ENCODE peak calls at places on chromosomes 16 and 17, in five cellular contexts. T is A549, O is HFF-Myc, L is omental fat pad, K is tibial artery. C is an unnamed sample.

GRCh38 chr16:4313563-4314531 is 2.0 kb upstream of the GLIS2 start:
- DNase-seq in T (peak; percentile 95), O (no peak), L (no peak), K (no peak), C (peak; percentile 60)

GRCh38 chr17:51802544-51802943 is 356.0 kb downstream of the CA10 start:
- DNase-seq in T (no peak), O (no peak), L (no peak), K (no peak), C (no peak)

GRCh38 chr16:54594646-54595381 is 308.2 kb upstream of the IRX3 start:
- DNase-seq in T (no peak), O (no peak), L (no peak), K (no peak), C (no peak)

GRCh38 chr16:87552772-87553171 is 49.5 kb upstream of the JPH3 start:
- DNase-seq in T (no peak), O (no peak), L (no peak), K (no peak), C (no peak)

GRCh38 chr17:78979780-78980623 is at the start of gene LGALS3BP:
- DNase-seq in T (peak; percentile 45), O (peak; percentile 27), L (peak; percentile 44), K (no peak), C (no peak)

GRCh38 chr17:50099003-50099402 is 3.9 kb downstream of the PDK2 start:
- DNase-seq in T (no peak), O (no peak), L (no peak), K (no peak), C (no peak)

GRCh38 chr17:79702071-79702470 is 28.7 kb upstream of the ENPP7 start:
- DNase-seq in T (no peak), O (no peak), L (no peak), K (no peak), C (no peak)

GRCh38 chr16:65079549-65079948 is 42.3 kb downstream of the CDH11 start:
- DNase-seq in T (no peak), O (no peak), L (no peak), K (no peak), C (no peak)

GRCh38 chr17:33292184-33292980 is 713 bp downstream of the ASIC2 start:
- DNase-seq in T (peak; percentile 67), O (no peak), L (no peak), K (no peak), C (peak; percentile 34)

GRCh38 chr16:70298988-70299938 is at the start of gene DDX19B:
- DNase-seq in T (peak; percentile 79), O (peak; percentile 33), L (peak; percentile 53), K (peak; percentile 79), C (peak; percentile 46)

GRCh38 chr16:76484020-76484419 is 206.8 kb downstream of the CNTNAP4 start:
- DNase-seq in T (no peak), O (no peak), L (no peak), K (no peak), C (no peak)
- TF ChIP-seq CTCF in T (no peak), O (no peak), L (no peak), K (no peak), C (no peak)

DNA sequence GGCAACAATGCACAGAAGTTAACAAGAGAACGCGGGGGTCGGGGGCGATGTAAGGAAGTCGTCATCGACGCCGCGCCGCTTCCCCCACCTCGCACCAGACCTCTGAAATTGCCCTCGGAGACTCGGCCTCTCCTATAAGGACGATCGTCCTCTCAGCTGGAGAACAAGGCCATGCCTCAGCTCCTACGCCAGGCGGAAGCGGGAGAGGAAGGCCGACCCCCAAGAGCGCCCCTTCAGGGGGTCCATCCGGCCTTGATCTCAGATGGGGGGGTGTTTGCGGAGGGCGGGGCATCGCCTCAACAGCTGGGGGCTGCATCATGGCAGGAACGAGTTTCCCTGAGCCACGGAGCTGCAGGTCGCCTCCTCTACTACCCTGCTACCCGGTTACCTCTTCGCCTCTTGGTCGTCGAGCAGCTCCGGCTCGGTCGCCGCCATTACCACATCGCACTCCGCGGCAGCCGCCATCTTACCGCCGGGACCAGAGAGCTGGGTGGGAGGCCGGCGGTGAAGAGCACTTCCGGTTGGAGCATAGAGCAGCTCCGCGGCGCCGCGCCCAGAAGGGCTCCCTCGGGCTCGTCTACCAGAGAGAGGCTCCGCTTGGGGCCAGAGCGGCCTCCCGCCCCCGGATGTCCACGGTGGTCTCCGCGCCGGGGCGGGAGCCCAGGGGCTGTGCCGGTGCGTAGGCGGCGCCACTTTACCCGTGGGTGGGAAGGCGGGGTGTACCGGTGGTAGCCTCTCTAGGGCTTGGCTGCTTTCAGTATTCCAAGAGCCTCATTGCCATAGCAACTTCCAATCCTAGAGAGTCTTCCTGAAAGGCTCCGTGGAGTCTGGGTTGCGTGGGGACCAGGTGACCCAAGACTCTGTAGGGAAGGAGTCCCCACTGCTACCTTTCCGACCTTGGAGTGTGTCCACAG is at the start of gene DNAJC7:
- DNase-seq in T (peak; percentile 96), O (peak; percentile 67), L (peak; percentile 46), K (peak; percentile 91), C (peak; percentile 81)
- TF ChIP-seq CTCF in T (no peak), O (no peak), L (no peak), K (no peak), C (no peak)

GRCh38 chr17:75998327-75998795 is 2.3 kb upstream of the CDK3 start:
- DNase-seq in T (no peak), O (no peak), L (no peak), K (no peak), C (no peak)

GRCh38 chr17:76003915-76004314 is 3.3 kb downstream of the CDK3 start:
- DNase-seq in T (no peak), O (no peak), L (no peak), K (no peak), C (no peak)

GRCh38 chr17:76000016-76000754 is 470 bp upstream of the CDK3 start:
- DNase-seq in T (peak; percentile 73), O (no peak), L (peak; percentile 39), K (no peak), C (peak; percentile 74)

GRCh38 chr17:76002100-76002499 is 1.4 kb downstream of the CDK3 start:
- DNase-seq in T (no peak), O (no peak), L (no peak), K (no peak), C (no peak)

GRCh38 chr17:76000755-76001521 is at the start of gene CDK3:
- DNase-seq in T (no peak), O (no peak), L (no peak), K (no peak), C (no peak)
- TF ChIP-seq CTCF in T (peak; percentile 31), O (no peak), L (no peak), K (no peak), C (peak; percentile 36)

DNA sequence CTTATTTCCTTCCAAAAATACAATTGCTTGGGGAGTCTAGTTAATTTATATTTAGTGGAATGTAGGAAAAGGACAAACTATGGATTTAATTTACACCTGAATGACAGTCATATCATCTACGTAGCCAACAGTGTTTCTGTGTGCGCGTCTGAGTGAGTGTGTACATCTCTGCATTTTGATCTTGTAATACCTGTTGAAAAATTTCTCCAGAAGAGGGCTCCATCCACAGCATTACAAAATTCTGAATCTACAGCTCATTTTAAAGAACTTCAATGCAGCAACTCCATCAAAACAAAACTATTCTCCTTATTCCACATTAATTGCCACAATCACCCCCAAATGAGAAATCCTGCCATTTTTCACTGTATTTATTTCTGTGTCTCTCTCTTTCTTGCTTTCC is 3.9 kb downstream of the CDH13 start:
- DNase-seq in T (no peak), O (no peak), L (no peak), K (no peak), C (no peak)
- TF ChIP-seq CTCF in T (peak; percentile 26), O (peak; percentile 22), L (no peak), K (peak; percentile 24), C (no peak)